ENCODE peak calls at places on chromosomes 3 and 15, in nine cellular contexts. One of them, this sample, is unnamed.

GRCh38 chr15:49589030-49589429 is 31.6 kb downstream of the FAM227B start:
- DNase-seq in anterior cingulate cortex: no peak
- DNase-seq in GM03348: no peak
- DNase-seq in AML-193: no peak
- DNase-seq in posterior cingulate gyrus: no peak
- DNase-seq in effector CD4-positive, alpha-beta T cell: no peak
- DNase-seq in ELF-1: no peak
- DNase-seq in hypothalamus: no peak
- DNase-seq in stimulated activated CD8-positive, alpha-beta memory T cell treated with anti-CD3 and anti-CD28 coated beads, Interleukin-15, amount 100 ng/mL, for 4 hours: no peak
- DNase-seq in this sample: peak; percentile 16

GRCh38 chr3:85781806-85782205 is 823.0 kb downstream of the CADM2 start:
- DNase-seq in effector CD4-positive, alpha-beta T cell: no peak
- DNase-seq in anterior cingulate cortex: no peak
- DNase-seq in GM03348: no peak
- DNase-seq in hypothalamus: no peak
- DNase-seq in AML-193: no peak
- DNase-seq in posterior cingulate gyrus: no peak
- DNase-seq in stimulated activated CD8-positive, alpha-beta memory T cell treated with anti-CD3 and anti-CD28 coated beads, Interleukin-15, amount 100 ng/mL, for 4 hours: no peak
- DNase-seq in ELF-1: no peak
- DNase-seq in this sample: no peak

GRCh38 chr3:122784436-122784835 is 9.2 kb downstream of the HSPBAP1 start:
- DNase-seq in effector CD4-positive, alpha-beta T cell: no peak
- DNase-seq in anterior cingulate cortex: no peak
- DNase-seq in AML-193: no peak
- DNase-seq in ELF-1: no peak
- DNase-seq in GM03348: peak; percentile 40
- DNase-seq in hypothalamus: no peak
- DNase-seq in posterior cingulate gyrus: no peak
- DNase-seq in stimulated activated CD8-positive, alpha-beta memory T cell treated with anti-CD3 and anti-CD28 coated beads, Interleukin-15, amount 100 ng/mL, for 4 hours: no peak
- DNase-seq in this sample: no peak

GRCh38 chr15:74584779-74585178 is 30.9 kb upstream of the CLK3 start:
- DNase-seq in AML-193: no peak
- DNase-seq in hypothalamus: no peak
- DNase-seq in posterior cingulate gyrus: peak; percentile 50
- DNase-seq in anterior cingulate cortex: peak; percentile 44
- DNase-seq in effector CD4-positive, alpha-beta T cell: no peak
- DNase-seq in GM03348: no peak
- DNase-seq in stimulated activated CD8-positive, alpha-beta memory T cell treated with anti-CD3 and anti-CD28 coated beads, Interleukin-15, amount 100 ng/mL, for 4 hours: no peak
- DNase-seq in ELF-1: peak; percentile 84
- DNase-seq in this sample: no peak

GRCh38 chr3:169367016-169367415 is 296.5 kb downstream of the MECOM start:
- DNase-seq in posterior cingulate gyrus: no peak
- DNase-seq in GM03348: no peak
- DNase-seq in hypothalamus: no peak
- DNase-seq in anterior cingulate cortex: no peak
- DNase-seq in stimulated activated CD8-positive, alpha-beta memory T cell treated with anti-CD3 and anti-CD28 coated beads, Interleukin-15, amount 100 ng/mL, for 4 hours: no peak
- DNase-seq in effector CD4-positive, alpha-beta T cell: no peak
- DNase-seq in ELF-1: no peak
- DNase-seq in AML-193: no peak
- DNase-seq in this sample: no peak

GRCh38 chr15:76994971-76995945 is at the start of gene PSTPIP1:
- DNase-seq in GM03348: peak; percentile 43
- DNase-seq in effector CD4-positive, alpha-beta T cell: peak; percentile 52
- DNase-seq in hypothalamus: no peak
- DNase-seq in stimulated activated CD8-positive, alpha-beta memory T cell treated with anti-CD3 and anti-CD28 coated beads, Interleukin-15, amount 100 ng/mL, for 4 hours: no peak
- DNase-seq in ELF-1: no peak
- DNase-seq in AML-193: peak; percentile 75
- DNase-seq in anterior cingulate cortex: peak; percentile 51
- DNase-seq in posterior cingulate gyrus: peak; percentile 44
- DNase-seq in this sample: peak; percentile 64

GRCh38 chr3:31668258-31668657 is 135.5 kb downstream of the STT3B start:
- DNase-seq in ELF-1: peak; percentile 10
- DNase-seq in AML-193: no peak
- DNase-seq in hypothalamus: no peak
- DNase-seq in anterior cingulate cortex: no peak
- DNase-seq in GM03348: no peak
- DNase-seq in posterior cingulate gyrus: no peak
- DNase-seq in stimulated activated CD8-positive, alpha-beta memory T cell treated with anti-CD3 and anti-CD28 coated beads, Interleukin-15, amount 100 ng/mL, for 4 hours: no peak
- DNase-seq in effector CD4-positive, alpha-beta T cell: no peak
- DNase-seq in this sample: no peak

GRCh38 chr3:139299261-139300132 is 44.3 kb upstream of the MRPS22 start:
- DNase-seq in posterior cingulate gyrus: no peak
- DNase-seq in AML-193: no peak
- DNase-seq in hypothalamus: no peak
- DNase-seq in stimulated activated CD8-positive, alpha-beta memory T cell treated with anti-CD3 and anti-CD28 coated beads, Interleukin-15, amount 100 ng/mL, for 4 hours: no peak
- DNase-seq in effector CD4-positive, alpha-beta T cell: no peak
- DNase-seq in ELF-1: peak; percentile 79
- DNase-seq in GM03348: peak; percentile 64
- DNase-seq in anterior cingulate cortex: no peak
- DNase-seq in this sample: no peak

GRCh38 chr3:167978071-167978470 is 117.7 kb downstream of the GOLIM4 start:
- DNase-seq in ELF-1: no peak
- DNase-seq in stimulated activated CD8-positive, alpha-beta memory T cell treated with anti-CD3 and anti-CD28 coated beads, Interleukin-15, amount 100 ng/mL, for 4 hours: no peak
- DNase-seq in posterior cingulate gyrus: no peak
- DNase-seq in hypothalamus: no peak
- DNase-seq in effector CD4-positive, alpha-beta T cell: no peak
- DNase-seq in anterior cingulate cortex: no peak
- DNase-seq in AML-193: no peak
- DNase-seq in GM03348: no peak
- DNase-seq in this sample: no peak

GRCh38 chr15:57118013-57118799 is 199.8 kb downstream of the TCF12 start:
- DNase-seq in effector CD4-positive, alpha-beta T cell: no peak
- DNase-seq in anterior cingulate cortex: no peak
- DNase-seq in posterior cingulate gyrus: no peak
- DNase-seq in AML-193: no peak
- DNase-seq in ELF-1: no peak
- DNase-seq in stimulated activated CD8-positive, alpha-beta memory T cell treated with anti-CD3 and anti-CD28 coated beads, Interleukin-15, amount 100 ng/mL, for 4 hours: no peak
- DNase-seq in GM03348: peak; percentile 5
- DNase-seq in hypothalamus: no peak
- DNase-seq in this sample: no peak

GRCh38 chr3:191257286-191257685 is 58.2 kb downstream of the OSTN start:
- DNase-seq in effector CD4-positive, alpha-beta T cell: no peak
- DNase-seq in stimulated activated CD8-positive, alpha-beta memory T cell treated with anti-CD3 and anti-CD28 coated beads, Interleukin-15, amount 100 ng/mL, for 4 hours: no peak
- DNase-seq in AML-193: no peak
- DNase-seq in GM03348: no peak
- DNase-seq in hypothalamus: no peak
- DNase-seq in anterior cingulate cortex: no peak
- DNase-seq in ELF-1: no peak
- DNase-seq in posterior cingulate gyrus: no peak
- DNase-seq in this sample: no peak